ENCODE peak calls at places on chromosome 17, in four cellular contexts. K, S, G and F are unnamed samples.

GRCh38 chr17:8946476-8946875 is 19.0 kb downstream of the PIK3R5 start:
- DNase-seq in K (no peak), S (no peak), G (peak; percentile 86), F (no peak)

GRCh38 chr17:44878627-44879221 is 20.5 kb downstream of the EFTUD2 start:
- DNase-seq in K (no peak), S (peak; percentile 40), G (peak; percentile 68), F (peak; percentile 66)

GRCh38 chr17:2395258-2396170 is 5.3 kb downstream of the MNT start:
- DNase-seq in K (no peak), S (no peak), G (peak; percentile 66), F (no peak)

GRCh38 chr17:30323262-30323894 is 10.5 kb downstream of the TMIGD1 start:
- DNase-seq in K (peak; percentile 20), S (no peak), G (no peak), F (no peak)

GRCh38 chr17:7095642-7096041 is 15.6 kb upstream of the CLEC10A start:
- DNase-seq in K (peak; percentile 45), S (no peak), G (no peak), F (no peak)

GRCh38 chr17:79098282-79098867 is 23.8 kb downstream of the ENGASE start:
- DNase-seq in K (no peak), S (no peak), G (no peak), F (no peak)

GRCh38 chr17:42683407-42684031 is 1.2 kb downstream of the CNTNAP1 start:
- DNase-seq in K (no peak), S (no peak), G (no peak), F (no peak)

GRCh38 chr17:74040291-74040690 is 163.2 kb upstream of the RPL38 start:
- DNase-seq in K (no peak), S (no peak), G (no peak), F (no peak)

GRCh38 chr17:61970030-61970429 is 42.2 kb upstream of the INTS2 start:
- DNase-seq in K (no peak), S (no peak), G (no peak), F (no peak)

GRCh38 chr17:918102-918740 is 61.4 kb downstream of the NXN start:
- DNase-seq in K (no peak), S (no peak), G (no peak), F (no peak)

GRCh38 chr17:4365628-4366311 is 705 bp downstream of the UBE2G1 start:
- DNase-seq in K (no peak), S (no peak), G (peak; percentile 39), F (no peak)